ENCODE peak calls at places on chromosomes 3 and 15, in nine cellular contexts. K is natural killer cell; J is left ventricle myocardium superior; Y is stimulated activated CD8-positive, alpha-beta memory T cell treated with anti-CD3 and anti-CD28 coated beads, Interleukin-12 subunit alpha, Interleukin-12 subunit beta, amount 100 ng/mL, for 4 hours; H is kidney glomerular epithelial cell; X is MCF 10A; N is activated naive CD8-positive, alpha-beta T cell treated with anti-CD3 and anti-CD28 coated beads, Interleukin-2, amount 50 U/mL, for 24 hours; I is effector CD4-positive, alpha-beta T cell; Q is coronary artery. P is an unnamed sample.

GRCh38 chr3:156787926-156788663 is 38.1 kb upstream of the LEKR1 start:
- DNase-seq in K (no peak), J (no peak), Y (no peak), H (peak; percentile 93), X (peak; percentile 84), N (no peak), I (no peak), Q (no peak), P (peak; percentile 92)

GRCh38 chr3:16824085-16824696 is 60.6 kb upstream of the PLCL2 start:
- DNase-seq in K (no peak), J (no peak), Y (no peak), H (no peak), X (no peak), N (no peak), I (no peak), Q (no peak), P (no peak)

GRCh38 chr3:102190340-102190723 is 244.5 kb upstream of the ZPLD1 start:
- DNase-seq in K (no peak), J (no peak), Y (no peak), H (no peak), X (no peak), N (no peak), I (no peak), Q (no peak), P (no peak)

GRCh38 chr3:44674211-44674610 is 25.7 kb downstream of the ZNF35 start:
- DNase-seq in K (no peak), J (no peak), Y (no peak), H (no peak), X (no peak), N (no peak), I (no peak), Q (no peak), P (no peak)

GRCh38 chr15:61146643-61147230 is 82.4 kb downstream of the RORA start:
- DNase-seq in K (no peak), J (no peak), Y (no peak), H (no peak), X (no peak), N (no peak), I (no peak), Q (no peak), P (no peak)

GRCh38 chr15:34359416-34359815 is 7.6 kb downstream of the LPCAT4 start:
- DNase-seq in K (no peak), J (no peak), Y (no peak), H (no peak), X (no peak), N (no peak), I (no peak), Q (no peak), P (no peak)

GRCh38 chr3:131972091-131972490 is 62.7 kb downstream of the CPNE4 start:
- DNase-seq in K (no peak), J (no peak), Y (no peak), H (no peak), X (no peak), N (no peak), I (no peak), Q (no peak), P (no peak)

GRCh38 chr15:87294854-87295253 is 961.7 kb downstream of the NTRK3 start:
- DNase-seq in K (no peak), J (no peak), Y (no peak), H (no peak), X (no peak), N (no peak), I (no peak), Q (no peak), P (no peak)

GRCh38 chr3:170907519-170908234 is 760 bp downstream of the EIF5A2 start:
- DNase-seq in K (no peak), J (no peak), Y (no peak), H (no peak), X (peak; percentile 1), N (no peak), I (no peak), Q (no peak), P (peak; percentile 58)

GRCh38 chr15:78995921-78996780 is 51.3 kb upstream of the CTSH start:
- DNase-seq in K (no peak), J (no peak), Y (no peak), H (no peak), X (no peak), N (no peak), I (no peak), Q (no peak), P (no peak)

GRCh38 chr3:59248976-59249375 is 199.2 kb upstream of the CFAP20DC start:
- DNase-seq in K (no peak), J (no peak), Y (no peak), H (no peak), X (no peak), N (no peak), I (no peak), Q (no peak), P (no peak)

GRCh38 chr3:27138562-27138961 is 230.6 kb downstream of the NEK10 start:
- DNase-seq in K (no peak), J (peak; percentile 28), Y (no peak), H (no peak), X (no peak), N (no peak), I (no peak), Q (no peak), P (no peak)

GRCh38 chr3:149471991-149472390 is 2.5 kb upstream of the TM4SF4 start:
- DNase-seq in K (no peak), J (no peak), Y (no peak), H (peak; percentile 98), X (no peak), N (no peak), I (no peak), Q (no peak), P (no peak)

GRCh38 chr15:74795961-74796625 is 14.2 kb downstream of the CSK start:
- DNase-seq in K (no peak), J (no peak), Y (no peak), H (no peak), X (peak; percentile 56), N (peak; percentile 59), I (peak; percentile 50), Q (no peak), P (no peak)

GRCh38 chr3:157501863-157502262 is 1.4 kb downstream of the VEPH1 start:
- DNase-seq in K (no peak), J (no peak), Y (no peak), H (no peak), X (no peak), N (no peak), I (no peak), Q (no peak), P (no peak)

GRCh38 chr15:66293419-66294156 is at the start of gene DIS3L:
- DNase-seq in K (peak; percentile 56), J (peak; percentile 83), Y (peak; percentile 48), H (peak; percentile 46), X (peak; percentile 70), N (peak; percentile 70), I (peak; percentile 42), Q (peak; percentile 75), P (peak; percentile 49)

GRCh38 chr3:190514163-190515153 is 573 bp downstream of the IL1RAP start:
- DNase-seq in K (peak; percentile 18), J (peak; percentile 51), Y (peak; percentile 11), H (peak; percentile 30), X (peak; percentile 63), N (peak; percentile 43), I (peak; percentile 14), Q (no peak), P (peak; percentile 31)

GRCh38 chr15:53416219-53416940 is 343.1 kb downstream of the WDR72 start:
- DNase-seq in K (no peak), J (no peak), Y (no peak), H (no peak), X (no peak), N (no peak), I (no peak), Q (no peak), P (no peak)

GRCh38 chr15:26091184-26091583 is 228.1 kb upstream of the ATP10A start:
- DNase-seq in K (no peak), J (no peak), Y (no peak), H (no peak), X (no peak), N (no peak), I (no peak), Q (no peak), P (no peak)

GRCh38 chr3:161104561-161105551 is at the start of gene B3GALNT1:
- DNase-seq in K (no peak), J (peak; percentile 78), Y (peak; percentile 2), H (peak; percentile 39), X (peak; percentile 40), N (peak; percentile 41), I (no peak), Q (peak; percentile 77), P (peak; percentile 64)

GRCh38 chr3:12194209-12194608 is 35.5 kb upstream of the TIMP4 start:
- DNase-seq in K (no peak), J (no peak), Y (no peak), H (peak; percentile 10), X (peak; percentile 83), N (no peak), I (no peak), Q (no peak), P (peak; percentile 65)

GRCh38 chr3:170054204-170054603 is 16.4 kb downstream of the GPR160 start:
- DNase-seq in K (no peak), J (no peak), Y (no peak), H (no peak), X (peak; percentile 24), N (no peak), I (no peak), Q (no peak), P (peak; percentile 52)